ENCODE peak calls at places on chromosome 16, in seven cellular contexts. N, T, R, B, M, C and U are unnamed samples.

GRCh38 chr16:56426585-56426984 is 1.2 kb upstream of the AMFR start:
- DNase-seq in M (no peak), N (no peak), B (no peak), C (peak), T (no peak), R (no peak), U (no peak)

GRCh38 chr16:61500851-61501250 is 535.4 kb downstream of the CDH8 start:
- DNase-seq in T (no peak), M (no peak), C (no peak), B (no peak), R (no peak), N (no peak), U (no peak)

GRCh38 chr16:89586853-89587252 is 11.3 kb downstream of the CPNE7 start:
- DNase-seq in M (no peak), C (no peak), N (peak), T (no peak), R (no peak), B (no peak), U (no peak)

GRCh38 chr16:87065781-87066694 is 251.2 kb downstream of the C16orf95 start:
- DNase-seq in M (no peak), T (no peak), C (no peak), R (no peak), B (no peak), N (no peak), U (no peak)

GRCh38 chr16:3180445-3180878 is 7.5 kb upstream of the OR1F1 start:
- DNase-seq in B (no peak), R (no peak), M (no peak), C (peak), N (no peak), T (no peak), U (no peak)

GRCh38 chr16:27322858-27323780 is 9.3 kb downstream of the IL4R start:
- DNase-seq in T (no peak), B (no peak), C (peak), R (no peak), M (no peak), N (no peak), U (no peak)

GRCh38 chr16:53053967-53054669 is 673 bp upstream of the CHD9 start:
- DNase-seq in B (no peak), T (no peak), R (peak), M (peak), N (no peak), C (no peak), U (no peak)

GRCh38 chr16:87447323-87447722 is 45.5 kb downstream of the ZCCHC14 start:
- DNase-seq in B (no peak), N (no peak), R (no peak), M (no peak), T (no peak), C (no peak), U (peak)

GRCh38 chr16:20166531-20167235 is 93.0 kb upstream of the GPR139 start:
- DNase-seq in C (no peak), T (no peak), N (no peak), R (no peak), M (no peak), B (no peak), U (no peak)

GRCh38 chr16:80120899-80121521 is 419.8 kb upstream of the DYNLRB2 start:
- DNase-seq in R (no peak), M (no peak), T (no peak), N (no peak), B (no peak), C (peak), U (no peak)

GRCh38 chr16:88503374-88503770 is 50.3 kb downstream of the ZFPM1 start:
- DNase-seq in B (no peak), T (no peak), C (no peak), M (no peak), R (no peak), N (no peak), U (no peak)

GRCh38 chr16:87942680-87943079 is 6.4 kb upstream of the CA5A start:
- DNase-seq in N (no peak), R (no peak), C (no peak), T (no peak), M (no peak), B (no peak), U (no peak)

GRCh38 chr16:14121872-14122271 is 50.8 kb downstream of the MRTFB start:
- DNase-seq in N (no peak), T (no peak), M (no peak), R (no peak), B (no peak), C (no peak), U (no peak)

GRCh38 chr16:75248536-75249380 is 2.7 kb downstream of the BCAR1 start:
- DNase-seq in M (no peak), N (no peak), B (no peak), T (peak), R (no peak), C (no peak), U (no peak)

GRCh38 chr16:83964684-83965443 is 3.2 kb upstream of the NECAB2 start:
- DNase-seq in C (no peak), M (no peak), R (no peak), B (no peak), N (no peak), T (no peak), U (no peak)